ENCODE peak calls at places on chromosomes 3 and 15, in nine cellular contexts. E is progenitor cell of endocrine pancreas, J is GM23338, A is HFF-Myc, L is GM06990, W is AG10803, F is neural crest cell, P is lung, S is endothelial cell. B is an unnamed sample.

GRCh38 chr3:56975562-56975961 is 84.9 kb upstream of the SPATA12 start:
- DNase-seq in W (peak), F (no peak), P (no peak), A (no peak), J (no peak), S (no peak), L (no peak), E (no peak), B (no peak)

GRCh38 chr15:29475096-29475495 is 205.5 kb upstream of the NSMCE3 start:
- DNase-seq in F (no peak), W (no peak), S (no peak), E (no peak), A (no peak), L (no peak), P (no peak), J (no peak), B (no peak)

GRCh38 chr3:58052373-58053273 is 44.4 kb downstream of the FLNB start:
- DNase-seq in A (peak), F (no peak), S (no peak), W (peak), P (peak), J (no peak), L (no peak), E (no peak), B (no peak)

GRCh38 chr15:83404143-83404542 is 43.0 kb upstream of the SH3GL3 start:
- DNase-seq in S (no peak), E (no peak), P (no peak), A (no peak), W (no peak), F (no peak), L (no peak), J (no peak), B (no peak)

GRCh38 chr15:56042523-56042922 is 49.1 kb upstream of the NEDD4 start:
- DNase-seq in J (no peak), F (no peak), W (no peak), A (no peak), E (no peak), L (no peak), S (no peak), P (no peak), B (no peak)

GRCh38 chr3:134078169-134078821 is 48.6 kb upstream of the SLCO2A1 start:
- DNase-seq in L (no peak), J (no peak), W (peak), S (no peak), P (peak), F (no peak), A (no peak), E (no peak), B (no peak)

GRCh38 chr3:139111392-139112229 is 66.9 kb upstream of the PRR23C start:
- DNase-seq in A (peak), E (peak), W (peak), J (peak), L (peak), F (peak), S (peak), P (peak), B (peak)

GRCh38 chr3:88467191-88467590 is 317.4 kb downstream of the C3orf38 start:
- DNase-seq in W (no peak), P (no peak), L (no peak), S (no peak), F (no peak), E (no peak), J (peak), A (no peak), B (no peak)

GRCh38 chr15:100765458-100766224 is 114.0 kb upstream of the ALDH1A3 start:
- DNase-seq in E (no peak), A (no peak), L (no peak), F (no peak), P (no peak), W (no peak), S (no peak), J (no peak), B (peak)

GRCh38 chr3:57689367-57690053 is 3.4 kb downstream of the DENND6A start:
- DNase-seq in W (no peak), F (no peak), L (no peak), A (no peak), S (no peak), J (peak), E (no peak), P (no peak), B (no peak)

DNA sequence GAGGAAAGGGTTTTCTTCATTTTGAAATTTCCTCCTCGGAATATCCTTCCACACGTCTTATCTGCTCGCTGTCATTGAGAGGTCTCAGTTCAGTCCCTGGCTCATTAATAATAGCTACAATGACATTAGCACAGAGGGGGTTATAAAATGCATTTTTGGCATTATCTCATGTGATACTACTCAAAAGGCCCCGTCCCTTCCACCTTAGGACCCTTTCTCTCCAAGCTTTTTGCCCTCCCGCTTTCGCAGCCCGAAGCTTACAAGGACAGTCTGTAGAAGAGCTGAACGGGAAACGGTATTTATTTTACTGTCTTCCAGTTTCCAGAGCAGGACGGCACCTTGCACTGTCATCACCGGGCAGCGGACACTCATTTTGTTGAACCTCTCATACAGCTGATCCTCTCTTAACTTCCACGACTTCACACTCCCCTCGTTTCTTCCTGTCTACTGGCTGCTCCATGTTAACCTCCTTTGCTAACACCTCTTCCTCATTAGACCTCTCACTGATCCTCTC is 5.6 kb upstream of the PLEKHO2 start:
- DNase-seq in P (no peak), A (no peak), W (no peak), J (peak), F (no peak), S (no peak), E (no peak), L (no peak), B (no peak)
- TF ChIP-seq CTCF in P (no peak), A (no peak), W (no peak), J (no peak), F (peak), S (no peak), E (no peak), L (no peak), B (no peak)

DNA sequence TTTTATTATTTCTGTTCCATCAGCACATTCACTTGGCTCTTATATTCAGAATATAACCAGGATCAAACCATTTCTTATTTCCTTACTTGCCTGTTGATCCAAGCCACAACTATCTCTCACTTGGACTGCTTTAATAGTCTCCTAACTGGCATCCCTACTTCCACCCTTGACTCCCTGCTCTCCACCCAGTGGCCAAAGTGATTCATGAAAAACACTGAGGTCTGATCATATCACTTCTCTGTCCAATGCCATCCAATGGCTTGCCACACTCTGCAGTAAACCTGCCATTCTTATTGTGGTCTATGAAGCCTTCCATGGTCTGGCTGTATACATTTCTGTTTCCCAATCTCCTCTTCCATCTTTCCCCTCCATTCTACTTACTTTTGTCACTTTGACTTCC is 576.1 kb downstream of the PDCD6IP start:
- DNase-seq in J (peak), W (no peak), S (no peak), P (no peak), E (no peak), F (no peak), A (no peak), L (no peak), B (no peak)
- TF ChIP-seq CTCF in J (peak), W (no peak), S (no peak), P (no peak), E (no peak), F (no peak), A (no peak), L (no peak), B (no peak)

DNA sequence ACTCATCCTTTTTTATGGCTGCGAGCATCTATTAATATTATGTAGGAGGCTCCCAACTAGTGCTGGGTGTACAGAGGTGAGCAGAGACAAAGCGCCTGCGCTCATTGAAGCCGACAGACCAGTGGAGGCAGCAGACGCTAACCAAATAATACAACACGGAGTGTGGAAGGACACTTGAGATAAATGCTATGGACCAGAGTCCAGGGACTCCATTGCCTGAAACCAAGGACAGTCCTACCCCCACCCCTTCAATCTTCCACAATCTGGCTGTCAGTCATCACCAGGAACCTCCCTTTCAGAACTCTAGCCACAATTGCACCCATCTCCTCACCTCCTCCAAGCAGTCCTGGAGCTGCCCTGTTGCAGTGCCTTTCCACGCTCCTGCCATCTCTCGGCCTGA is 41.5 kb downstream of the KLHL6 start:
- DNase-seq in A (no peak), S (no peak), J (no peak), W (no peak), E (no peak), P (no peak), L (no peak), F (no peak), B (no peak)
- TF ChIP-seq CTCF in A (no peak), S (no peak), J (peak), W (no peak), E (no peak), P (no peak), L (no peak), F (no peak), B (no peak)

GRCh38 chr3:39146611-39147373 is 6.6 kb downstream of the CSRNP1 start:
- DNase-seq in S (no peak), F (no peak), A (peak), E (no peak), W (peak), L (peak), P (peak), J (no peak), B (no peak)
- TF ChIP-seq CTCF in S (no peak), F (no peak), A (no peak), E (no peak), W (peak), L (no peak), P (no peak), J (no peak), B (no peak)

GRCh38 chr3:182490601-182491485 is 302.5 kb upstream of the ATP11B start:
- DNase-seq in L (no peak), P (no peak), A (no peak), E (no peak), S (peak), F (no peak), W (peak), J (peak), B (no peak)
- TF ChIP-seq CTCF in L (peak), P (no peak), A (no peak), E (peak), S (peak), F (peak), W (peak), J (peak), B (no peak)

GRCh38 chr3:24003466-24003865 is 58.4 kb downstream of the NR1D2 start:
- DNase-seq in E (no peak), W (no peak), F (no peak), L (no peak), P (no peak), J (no peak), S (no peak), A (no peak), B (no peak)

GRCh38 chr3:23999012-23999641 is 54.0 kb downstream of the NR1D2 start:
- DNase-seq in A (peak), L (no peak), E (peak), S (peak), W (peak), P (peak), F (peak), J (peak), B (peak)

GRCh38 chr3:24002129-24002528 is 57.0 kb downstream of the NR1D2 start:
- DNase-seq in A (no peak), S (no peak), J (no peak), P (no peak), W (no peak), E (no peak), L (no peak), F (no peak), B (no peak)

GRCh38 chr3:24005669-24006068 is 60.6 kb downstream of the NR1D2 start:
- DNase-seq in J (no peak), P (no peak), S (no peak), F (no peak), W (no peak), E (no peak), L (no peak), A (no peak), B (no peak)

DNA sequence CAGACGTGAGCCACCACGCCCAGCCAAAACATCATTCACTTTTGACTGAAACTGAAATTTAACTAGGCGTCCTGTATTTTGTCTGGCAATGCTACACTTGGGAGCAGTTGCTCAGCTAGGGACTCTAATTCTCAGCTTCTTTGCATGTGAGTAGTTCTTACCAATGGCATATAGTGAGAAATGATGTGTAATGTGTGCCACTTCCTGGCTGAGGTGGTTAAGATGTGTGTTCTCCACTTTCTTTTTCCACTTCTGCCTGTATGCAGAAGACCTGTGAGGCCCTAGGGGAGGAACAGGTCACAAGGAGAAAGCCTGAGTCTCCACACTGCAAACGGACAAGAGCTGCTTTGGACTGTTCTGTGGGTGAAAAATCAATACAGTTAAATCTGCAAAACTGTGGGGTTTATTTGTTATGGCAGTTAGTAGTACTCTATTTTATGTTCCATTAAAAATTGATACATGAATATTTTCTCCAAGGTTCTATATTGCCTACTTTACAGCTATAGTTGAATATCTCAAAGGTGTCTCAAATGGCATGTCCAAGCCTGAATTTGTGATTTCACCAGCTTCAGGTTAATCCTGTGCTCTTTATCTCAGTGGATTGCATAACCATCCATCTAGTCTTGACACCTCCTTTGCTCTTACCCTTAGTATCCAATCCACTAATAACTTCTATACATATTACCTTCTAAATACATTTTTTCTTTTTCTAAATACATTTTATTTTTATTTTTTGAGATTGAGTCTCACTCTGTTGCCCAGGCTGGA is 59.3 kb downstream of the NR1D2 start:
- DNase-seq in P (no peak), J (no peak), F (no peak), A (no peak), L (no peak), E (no peak), W (no peak), S (no peak), B (no peak)
- TF ChIP-seq CTCF in P (no peak), J (no peak), F (no peak), A (no peak), L (no peak), E (no peak), W (no peak), S (no peak), B (no peak)

GRCh38 chr3:184135149-184135910 is at the start of gene EIF2B5:
- DNase-seq in F (peak), S (peak), E (peak), W (peak), A (peak), J (peak), P (peak), L (peak), B (peak)
- TF ChIP-seq CTCF in F (peak), S (no peak), E (peak), W (peak), A (peak), J (peak), P (peak), L (peak), B (peak)